ENCODE peak calls at places on chromosome 5, in eight cellular contexts. F, A, T, I, H, C, J and B are unnamed samples. For H3K9me3, the result is how much of the 10 kb centered on the place peaks cover.

GRCh38 chr5:172144931-172145869 is 42.8 kb downstream of the STK10 start:
- DNase-seq in F (no peak), A (no peak), T (no peak), I (no peak), H (no peak), C (no peak), J (no peak), B (no peak)

GRCh38 chr5:35863159-35863558 is 6.5 kb downstream of the IL7R start:
- DNase-seq in F (no peak), A (no peak), T (no peak), I (no peak), H (no peak), C (no peak), J (no peak), B (no peak)

GRCh38 chr5:80672140-80672736 is 17.5 kb upstream of the DHFR start:
- DNase-seq in F (peak), A (peak), T (peak), I (peak), H (peak), C (peak), J (peak), B (peak)

GRCh38 chr5:120405291-120405864 is 58.7 kb upstream of the PRR16 start:
- DNase-seq in F (peak), A (no peak), T (no peak), I (peak), H (no peak), C (peak), J (no peak), B (no peak)

GRCh38 chr5:170221319-170221718 is 11.5 kb upstream of the C5orf58 start:
- DNase-seq in F (no peak), A (no peak), T (no peak), I (peak), H (no peak), C (peak), J (no peak), B (no peak)

GRCh38 chr5:170277953-170278352 is 19.6 kb downstream of the LCP2 start:
- DNase-seq in F (no peak), A (no peak), T (no peak), I (no peak), H (no peak), C (no peak), J (no peak), B (no peak)

GRCh38 chr5:163565931-163566608 is 60.7 kb downstream of the MAT2B start:
- DNase-seq in F (peak), A (peak), T (peak), I (no peak), H (no peak), C (peak), J (peak), B (peak)

GRCh38 chr5:125412561-125413535 is 666.4 kb upstream of the ZNF608 start:
- DNase-seq in F (peak), A (no peak), T (peak), I (peak), H (peak), C (peak), J (no peak), B (peak)

GRCh38 chr5:127290019-127290945 is at the start of gene MEGF10:
- DNase-seq in F (peak), A (no peak), T (peak), I (peak), H (no peak), C (peak), J (no peak), B (peak)

GRCh38 chr5:1882337-1883119 is at the start of gene IRX4:
- DNase-seq in F (no peak), A (no peak), T (no peak), I (peak), H (no peak), C (no peak), J (no peak), B (peak)

GRCh38 chr5:36128795-36129194 is 22.9 kb downstream of the LMBRD2 start:
- DNase-seq in F (no peak), A (no peak), T (no peak), I (no peak), H (no peak), C (no peak), J (no peak), B (no peak)

GRCh38 chr5:141411575-141411974 is 1.2 kb upstream of the PCDHGA10 start:
- DNase-seq in F (peak), A (no peak), T (no peak), I (no peak), H (no peak), C (peak), J (no peak), B (no peak)

GRCh38 chr5:141413540-141414069 is 818 bp downstream of the PCDHGA10 start:
- DNase-seq in F (no peak), A (no peak), T (no peak), I (no peak), H (no peak), C (peak), J (no peak), B (no peak)

GRCh38 chr5:141409598-141410306 is 1.9 kb downstream of the PCDHGB6 start:
- DNase-seq in F (no peak), A (no peak), T (no peak), I (no peak), H (no peak), C (no peak), J (no peak), B (no peak)

GRCh38 chr5:141412853-141413539 is at the start of gene PCDHGA10:
- DNase-seq in F (peak), A (peak), T (peak), I (peak), H (no peak), C (peak), J (peak), B (peak)
- H3K9me3 ChIP-seq in F (under half), A (under half), T (under half), I (half or more), H (half or more), C (under half), J (under half), B (under half)

GRCh38 chr5:131846536-131846935 is 49.7 kb upstream of the FNIP1 start:
- DNase-seq in F (no peak), A (no peak), T (no peak), I (no peak), H (no peak), C (no peak), J (no peak), B (no peak)
- H3K9me3 ChIP-seq in F (under half), A (under half), T (under half), I (under half), H (under half), C (half or more), J (under half), B (under half)

DNA sequence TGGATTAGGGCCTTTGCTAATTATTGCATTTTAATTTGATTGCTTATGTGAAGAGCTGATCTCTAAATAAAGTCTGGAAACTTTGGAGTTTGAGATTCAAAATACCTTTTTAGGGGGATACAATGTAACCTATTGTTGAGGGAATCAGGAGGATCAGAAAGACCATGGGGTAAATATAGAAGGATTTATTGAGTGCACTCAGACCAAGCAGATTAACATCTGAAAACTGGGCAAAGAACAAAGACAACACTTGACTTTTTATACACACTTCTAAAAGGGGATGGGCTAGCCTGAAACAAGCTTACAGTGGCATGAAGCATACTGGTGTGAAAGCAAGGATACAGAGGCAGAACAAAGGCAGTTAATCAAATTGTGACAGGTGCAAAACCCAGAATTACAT is 174.3 kb downstream of the MRPS30 start:
- DNase-seq in F (no peak), A (no peak), T (no peak), I (no peak), H (no peak), C (no peak), J (no peak), B (no peak)
- H3K9me3 ChIP-seq in F (under half), A (under half), T (under half), I (under half), H (under half), C (under half), J (under half), B (under half)

GRCh38 chr5:140420665-140421361 is 19.2 kb downstream of the ANKHD1 start:
- DNase-seq in F (no peak), A (no peak), T (no peak), I (no peak), H (no peak), C (no peak), J (no peak), B (no peak)

GRCh38 chr5:140420226-140420570 is 18.6 kb downstream of the ANKHD1 start:
- DNase-seq in F (no peak), A (no peak), T (no peak), I (no peak), H (no peak), C (no peak), J (no peak), B (no peak)

GRCh38 chr5:140418862-140419520 is 17.4 kb downstream of the ANKHD1 start:
- DNase-seq in F (no peak), A (no peak), T (no peak), I (no peak), H (no peak), C (no peak), J (no peak), B (no peak)

GRCh38 chr5:140423609-140424008 is 22.0 kb downstream of the ANKHD1 start:
- DNase-seq in F (no peak), A (no peak), T (no peak), I (no peak), H (no peak), C (no peak), J (no peak), B (no peak)

DNA sequence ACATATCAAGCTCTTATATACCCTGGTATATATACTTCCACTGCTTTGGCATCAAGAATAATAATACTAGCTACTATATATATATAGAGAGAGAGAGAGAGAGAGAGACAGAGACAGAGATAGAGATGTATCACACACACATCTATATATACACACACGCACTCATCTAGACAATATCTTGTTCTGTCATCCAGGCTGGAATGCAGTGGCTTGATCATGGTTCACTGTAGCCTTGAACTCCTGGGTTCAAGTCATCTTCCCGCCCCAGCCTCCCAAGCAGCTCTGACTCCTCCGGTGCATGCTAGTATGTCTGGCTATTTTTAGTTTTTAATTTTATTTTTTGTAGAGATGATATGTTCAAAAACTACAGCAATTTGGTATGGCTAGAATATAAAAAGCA is 22.5 kb downstream of the ANKHD1 start:
- DNase-seq in F (no peak), A (no peak), T (no peak), I (no peak), H (no peak), C (no peak), J (no peak), B (no peak)
- H3K9me3 ChIP-seq in F (under half), A (under half), T (under half), I (under half), H (under half), C (under half), J (under half), B (under half)

GRCh38 chr5:150905312-150905683 is 518 bp upstream of the ZNF300 start:
- DNase-seq in F (no peak), A (no peak), T (no peak), I (no peak), H (no peak), C (no peak), J (no peak), B (no peak)
- H3K9me3 ChIP-seq in F (under half), A (under half), T (under half), I (under half), H (under half), C (half or more), J (under half), B (under half)

DNA sequence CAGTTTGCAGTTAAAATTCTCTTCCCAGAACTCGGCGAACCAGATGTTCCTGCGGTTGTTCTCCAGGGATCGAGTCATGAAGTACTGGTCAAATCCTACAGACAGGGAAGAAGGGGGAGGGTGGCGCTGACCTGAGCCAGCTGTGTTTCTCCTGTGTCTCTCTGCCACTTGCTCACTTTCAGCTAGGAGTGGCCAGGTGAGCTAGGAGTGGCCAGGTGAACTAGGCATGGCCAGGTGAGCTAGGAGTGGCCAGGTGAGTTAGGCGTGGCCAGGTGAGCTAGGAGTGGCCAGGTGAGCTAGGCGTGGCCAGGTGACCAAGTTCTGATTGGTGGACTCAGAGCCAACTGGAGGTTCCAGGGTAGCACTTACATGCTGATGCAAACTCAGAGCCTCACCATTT is 5.8 kb downstream of the GRM6 start:
- DNase-seq in F (no peak), A (no peak), T (no peak), I (no peak), H (no peak), C (no peak), J (no peak), B (no peak)
- H3K9me3 ChIP-seq in F (half or more), A (under half), T (under half), I (under half), H (half or more), C (under half), J (under half), B (under half)